ENCODE peak calls at places on chromosomes 12 and 14, in nine cellular contexts. One of them, this sample, is unnamed.

GRCh38 chr12:65756956-65757511 is 67.2 kb upstream of the HMGA2 start:
- DNase-seq in HCEC 1CT: no peak
- DNase-seq in stimulated activated CD4-positive, alpha-beta T cell treated with anti-CD3 and anti-CD28 coated beads, Interleukin-12 subunit alpha, Interleukin-12 subunit beta, amount 100 ng/mL, for 48 hours: peak
- DNase-seq in activated CD8-positive, alpha-beta memory T cell treated with anti-CD3 and anti-CD28 coated beads, Interleukin-2, amount 50 U/mL, for 4 hours: no peak
- DNase-seq in WERI-Rb-1: no peak
- DNase-seq in Calu3: no peak
- DNase-seq in immature natural killer cell: no peak
- DNase-seq in HS-5: no peak
- DNase-seq in COR-L47: no peak
- DNase-seq in this sample: peak

GRCh38 chr14:22131749-22132476 is 457.1 kb downstream of the DAD1 start:
- DNase-seq in HCEC 1CT: no peak
- DNase-seq in stimulated activated CD4-positive, alpha-beta T cell treated with anti-CD3 and anti-CD28 coated beads, Interleukin-12 subunit alpha, Interleukin-12 subunit beta, amount 100 ng/mL, for 48 hours: peak
- DNase-seq in activated CD8-positive, alpha-beta memory T cell treated with anti-CD3 and anti-CD28 coated beads, Interleukin-2, amount 50 U/mL, for 4 hours: peak
- DNase-seq in WERI-Rb-1: peak
- DNase-seq in Calu3: peak
- DNase-seq in immature natural killer cell: no peak
- DNase-seq in HS-5: no peak
- DNase-seq in COR-L47: no peak
- DNase-seq in this sample: peak

GRCh38 chr14:100827140-100827517 is 1.2 kb downstream of the MEG3 start:
- DNase-seq in HCEC 1CT: peak
- DNase-seq in stimulated activated CD4-positive, alpha-beta T cell treated with anti-CD3 and anti-CD28 coated beads, Interleukin-12 subunit alpha, Interleukin-12 subunit beta, amount 100 ng/mL, for 48 hours: no peak
- DNase-seq in activated CD8-positive, alpha-beta memory T cell treated with anti-CD3 and anti-CD28 coated beads, Interleukin-2, amount 50 U/mL, for 4 hours: no peak
- DNase-seq in WERI-Rb-1: peak
- DNase-seq in Calu3: no peak
- DNase-seq in immature natural killer cell: no peak
- DNase-seq in HS-5: no peak
- DNase-seq in COR-L47: no peak
- DNase-seq in this sample: peak

GRCh38 chr14:102923201-102923919 is 897 bp downstream of the AMN start:
- DNase-seq in HCEC 1CT: no peak
- DNase-seq in stimulated activated CD4-positive, alpha-beta T cell treated with anti-CD3 and anti-CD28 coated beads, Interleukin-12 subunit alpha, Interleukin-12 subunit beta, amount 100 ng/mL, for 48 hours: no peak
- DNase-seq in activated CD8-positive, alpha-beta memory T cell treated with anti-CD3 and anti-CD28 coated beads, Interleukin-2, amount 50 U/mL, for 4 hours: no peak
- DNase-seq in WERI-Rb-1: no peak
- DNase-seq in Calu3: no peak
- DNase-seq in immature natural killer cell: no peak
- DNase-seq in HS-5: no peak
- DNase-seq in COR-L47: no peak
- DNase-seq in this sample: no peak

GRCh38 chr12:111202237-111202592 is 166.7 kb downstream of the PHETA1 start:
- DNase-seq in HCEC 1CT: no peak
- DNase-seq in stimulated activated CD4-positive, alpha-beta T cell treated with anti-CD3 and anti-CD28 coated beads, Interleukin-12 subunit alpha, Interleukin-12 subunit beta, amount 100 ng/mL, for 48 hours: no peak
- DNase-seq in activated CD8-positive, alpha-beta memory T cell treated with anti-CD3 and anti-CD28 coated beads, Interleukin-2, amount 50 U/mL, for 4 hours: no peak
- DNase-seq in WERI-Rb-1: no peak
- DNase-seq in Calu3: no peak
- DNase-seq in immature natural killer cell: no peak
- DNase-seq in HS-5: no peak
- DNase-seq in COR-L47: no peak
- DNase-seq in this sample: no peak

GRCh38 chr14:58821421-58821820 is 183.7 kb downstream of the DACT1 start:
- DNase-seq in HCEC 1CT: no peak
- DNase-seq in stimulated activated CD4-positive, alpha-beta T cell treated with anti-CD3 and anti-CD28 coated beads, Interleukin-12 subunit alpha, Interleukin-12 subunit beta, amount 100 ng/mL, for 48 hours: no peak
- DNase-seq in activated CD8-positive, alpha-beta memory T cell treated with anti-CD3 and anti-CD28 coated beads, Interleukin-2, amount 50 U/mL, for 4 hours: no peak
- DNase-seq in WERI-Rb-1: no peak
- DNase-seq in Calu3: no peak
- DNase-seq in immature natural killer cell: no peak
- DNase-seq in HS-5: no peak
- DNase-seq in COR-L47: no peak
- DNase-seq in this sample: no peak

GRCh38 chr12:89574736-89575208 is 48.9 kb upstream of the POC1B start:
- DNase-seq in HCEC 1CT: peak
- DNase-seq in stimulated activated CD4-positive, alpha-beta T cell treated with anti-CD3 and anti-CD28 coated beads, Interleukin-12 subunit alpha, Interleukin-12 subunit beta, amount 100 ng/mL, for 48 hours: no peak
- DNase-seq in activated CD8-positive, alpha-beta memory T cell treated with anti-CD3 and anti-CD28 coated beads, Interleukin-2, amount 50 U/mL, for 4 hours: no peak
- DNase-seq in WERI-Rb-1: no peak
- DNase-seq in Calu3: no peak
- DNase-seq in immature natural killer cell: no peak
- DNase-seq in HS-5: peak
- DNase-seq in COR-L47: no peak
- DNase-seq in this sample: peak

GRCh38 chr14:91349481-91350074 is 68.0 kb downstream of the CCDC88C start:
- DNase-seq in HCEC 1CT: no peak
- DNase-seq in stimulated activated CD4-positive, alpha-beta T cell treated with anti-CD3 and anti-CD28 coated beads, Interleukin-12 subunit alpha, Interleukin-12 subunit beta, amount 100 ng/mL, for 48 hours: peak
- DNase-seq in activated CD8-positive, alpha-beta memory T cell treated with anti-CD3 and anti-CD28 coated beads, Interleukin-2, amount 50 U/mL, for 4 hours: peak
- DNase-seq in WERI-Rb-1: no peak
- DNase-seq in Calu3: peak
- DNase-seq in immature natural killer cell: peak
- DNase-seq in HS-5: no peak
- DNase-seq in COR-L47: no peak
- DNase-seq in this sample: no peak

GRCh38 chr14:22039938-22040780 is 366.5 kb upstream of the OR4E1 start:
- DNase-seq in HCEC 1CT: no peak
- DNase-seq in stimulated activated CD4-positive, alpha-beta T cell treated with anti-CD3 and anti-CD28 coated beads, Interleukin-12 subunit alpha, Interleukin-12 subunit beta, amount 100 ng/mL, for 48 hours: no peak
- DNase-seq in activated CD8-positive, alpha-beta memory T cell treated with anti-CD3 and anti-CD28 coated beads, Interleukin-2, amount 50 U/mL, for 4 hours: peak
- DNase-seq in WERI-Rb-1: no peak
- DNase-seq in Calu3: peak
- DNase-seq in immature natural killer cell: no peak
- DNase-seq in HS-5: no peak
- DNase-seq in COR-L47: no peak
- DNase-seq in this sample: no peak

GRCh38 chr12:130617219-130617618 is 98.9 kb downstream of the RIMBP2 start:
- DNase-seq in HCEC 1CT: no peak
- DNase-seq in stimulated activated CD4-positive, alpha-beta T cell treated with anti-CD3 and anti-CD28 coated beads, Interleukin-12 subunit alpha, Interleukin-12 subunit beta, amount 100 ng/mL, for 48 hours: no peak
- DNase-seq in activated CD8-positive, alpha-beta memory T cell treated with anti-CD3 and anti-CD28 coated beads, Interleukin-2, amount 50 U/mL, for 4 hours: no peak
- DNase-seq in WERI-Rb-1: no peak
- DNase-seq in Calu3: no peak
- DNase-seq in immature natural killer cell: no peak
- DNase-seq in HS-5: no peak
- DNase-seq in COR-L47: no peak
- DNase-seq in this sample: no peak

GRCh38 chr12:101925935-101926334 is 48.6 kb downstream of the DRAM1 start:
- DNase-seq in HCEC 1CT: peak
- DNase-seq in stimulated activated CD4-positive, alpha-beta T cell treated with anti-CD3 and anti-CD28 coated beads, Interleukin-12 subunit alpha, Interleukin-12 subunit beta, amount 100 ng/mL, for 48 hours: no peak
- DNase-seq in activated CD8-positive, alpha-beta memory T cell treated with anti-CD3 and anti-CD28 coated beads, Interleukin-2, amount 50 U/mL, for 4 hours: no peak
- DNase-seq in WERI-Rb-1: no peak
- DNase-seq in Calu3: no peak
- DNase-seq in immature natural killer cell: no peak
- DNase-seq in HS-5: no peak
- DNase-seq in COR-L47: no peak
- DNase-seq in this sample: no peak

GRCh38 chr12:64666054-64666914 is 56.0 kb downstream of the RASSF3 start:
- DNase-seq in HCEC 1CT: no peak
- DNase-seq in stimulated activated CD4-positive, alpha-beta T cell treated with anti-CD3 and anti-CD28 coated beads, Interleukin-12 subunit alpha, Interleukin-12 subunit beta, amount 100 ng/mL, for 48 hours: no peak
- DNase-seq in activated CD8-positive, alpha-beta memory T cell treated with anti-CD3 and anti-CD28 coated beads, Interleukin-2, amount 50 U/mL, for 4 hours: no peak
- DNase-seq in WERI-Rb-1: no peak
- DNase-seq in Calu3: no peak
- DNase-seq in immature natural killer cell: no peak
- DNase-seq in HS-5: no peak
- DNase-seq in COR-L47: no peak
- DNase-seq in this sample: peak

GRCh38 chr12:86137936-86138335 is 118.3 kb downstream of the MGAT4C start:
- DNase-seq in HCEC 1CT: peak
- DNase-seq in stimulated activated CD4-positive, alpha-beta T cell treated with anti-CD3 and anti-CD28 coated beads, Interleukin-12 subunit alpha, Interleukin-12 subunit beta, amount 100 ng/mL, for 48 hours: no peak
- DNase-seq in activated CD8-positive, alpha-beta memory T cell treated with anti-CD3 and anti-CD28 coated beads, Interleukin-2, amount 50 U/mL, for 4 hours: no peak
- DNase-seq in WERI-Rb-1: no peak
- DNase-seq in Calu3: peak
- DNase-seq in immature natural killer cell: no peak
- DNase-seq in HS-5: peak
- DNase-seq in COR-L47: no peak
- DNase-seq in this sample: peak

This sample was measured in IMR-90.